ENCODE peak calls at places on chromosomes 6 and 20, in four cellular contexts. One of them, this sample, is unnamed. For H3K9me3, the result is how much of the 10 kb centered on the place peaks cover.

GRCh38 chr6:85490516-85491248 is 40.8 kb downstream of the NT5E start:
- DNase-seq in CD4-positive, alpha-beta T cell: no peak
- DNase-seq in PC-9: peak
- DNase-seq in A549: no peak
- DNase-seq in this sample: no peak

GRCh38 chr6:21751608-21752007 is 158.1 kb downstream of the SOX4 start:
- DNase-seq in CD4-positive, alpha-beta T cell: no peak
- DNase-seq in PC-9: no peak
- DNase-seq in A549: no peak
- DNase-seq in this sample: no peak

GRCh38 chr6:7621761-7622160 is 31.8 kb downstream of the SNRNP48 start:
- DNase-seq in CD4-positive, alpha-beta T cell: no peak
- DNase-seq in PC-9: no peak
- DNase-seq in A549: no peak
- DNase-seq in this sample: no peak

GRCh38 chr6:111423055-111423633 is 59.9 kb downstream of the REV3L start:
- DNase-seq in CD4-positive, alpha-beta T cell: no peak
- DNase-seq in PC-9: no peak
- DNase-seq in A549: no peak
- DNase-seq in this sample: no peak

GRCh38 chr6:1703091-1703855 is 93.6 kb downstream of the FOXC1 start:
- DNase-seq in CD4-positive, alpha-beta T cell: no peak
- DNase-seq in PC-9: no peak
- DNase-seq in A549: no peak
- DNase-seq in this sample: no peak

GRCh38 chr20:1537731-1538058 is 19.8 kb downstream of the SIRPD start:
- DNase-seq in CD4-positive, alpha-beta T cell: no peak
- DNase-seq in PC-9: no peak
- DNase-seq in A549: no peak
- DNase-seq in this sample: peak

GRCh38 chr6:109465772-109466171 is 10.2 kb upstream of the MICAL1 start:
- DNase-seq in CD4-positive, alpha-beta T cell: no peak
- DNase-seq in PC-9: no peak
- DNase-seq in A549: no peak
- DNase-seq in this sample: peak

GRCh38 chr20:44566018-44566417 is 16.4 kb upstream of the PKIG start:
- DNase-seq in CD4-positive, alpha-beta T cell: no peak
- DNase-seq in PC-9: peak
- DNase-seq in A549: no peak
- DNase-seq in this sample: no peak

GRCh38 chr6:39327516-39327915 is 5.0 kb upstream of the KCNK16 start:
- DNase-seq in CD4-positive, alpha-beta T cell: no peak
- DNase-seq in PC-9: no peak
- DNase-seq in A549: no peak
- DNase-seq in this sample: no peak

GRCh38 chr6:105872244-105872643 is 213.9 kb upstream of the PRDM1 start:
- DNase-seq in CD4-positive, alpha-beta T cell: no peak
- DNase-seq in PC-9: no peak
- DNase-seq in A549: peak
- DNase-seq in this sample: peak

GRCh38 chr6:163282672-163283071 is 131.8 kb upstream of the QKI start:
- DNase-seq in CD4-positive, alpha-beta T cell: no peak
- DNase-seq in PC-9: no peak
- DNase-seq in A549: no peak
- DNase-seq in this sample: no peak

GRCh38 chr6:124854338-124854922 is 107.8 kb upstream of the RNF217 start:
- DNase-seq in CD4-positive, alpha-beta T cell: no peak
- DNase-seq in PC-9: no peak
- DNase-seq in A549: no peak
- DNase-seq in this sample: no peak

GRCh38 chr6:155085582-155086253 is 90.6 kb downstream of the TIAM2 start:
- DNase-seq in CD4-positive, alpha-beta T cell: no peak
- DNase-seq in PC-9: peak
- DNase-seq in A549: peak
- DNase-seq in this sample: no peak

GRCh38 chr6:16505711-16506362 is 255.4 kb downstream of the ATXN1 start:
- DNase-seq in CD4-positive, alpha-beta T cell: no peak
- DNase-seq in PC-9: no peak
- DNase-seq in A549: no peak
- DNase-seq in this sample: no peak

GRCh38 chr6:150142657-150143501 is at the start of gene PPP1R14C:
- DNase-seq in CD4-positive, alpha-beta T cell: no peak
- DNase-seq in PC-9: no peak
- DNase-seq in A549: no peak
- DNase-seq in this sample: peak

GRCh38 chr20:50645253-50646068 is 45.9 kb downstream of the RIPOR3 start:
- DNase-seq in CD4-positive, alpha-beta T cell: no peak
- DNase-seq in PC-9: peak
- DNase-seq in A549: peak
- DNase-seq in this sample: peak

GRCh38 chr6:146287691-146288369 is 255.8 kb upstream of the RAB32 start:
- DNase-seq in CD4-positive, alpha-beta T cell: no peak
- DNase-seq in PC-9: no peak
- DNase-seq in A549: no peak
- DNase-seq in this sample: no peak

GRCh38 chr6:142946181-142946923 is 1.4 kb upstream of the HIVEP2 start:
- DNase-seq in CD4-positive, alpha-beta T cell: peak
- DNase-seq in PC-9: peak
- DNase-seq in A549: peak
- DNase-seq in this sample: peak

GRCh38 chr6:142943746-142944125 is 1.2 kb downstream of the HIVEP2 start:
- DNase-seq in CD4-positive, alpha-beta T cell: peak
- DNase-seq in PC-9: no peak
- DNase-seq in A549: peak
- DNase-seq in this sample: no peak

GRCh38 chr6:142944126-142945066 is 580 bp downstream of the HIVEP2 start:
- DNase-seq in CD4-positive, alpha-beta T cell: peak
- DNase-seq in PC-9: peak
- DNase-seq in A549: peak
- DNase-seq in this sample: peak

GRCh38 chr6:142945446-142946180 is 637 bp upstream of the HIVEP2 start:
- DNase-seq in CD4-positive, alpha-beta T cell: peak
- DNase-seq in PC-9: no peak
- DNase-seq in A549: peak
- DNase-seq in this sample: peak

GRCh38 chr6:142945071-142945445 is at the start of gene HIVEP2:
- DNase-seq in CD4-positive, alpha-beta T cell: peak
- DNase-seq in PC-9: peak
- DNase-seq in A549: peak
- DNase-seq in this sample: peak
- H3K9me3 ChIP-seq in CD4-positive, alpha-beta T cell: under half
- H3K9me3 ChIP-seq in PC-9: under half
- H3K9me3 ChIP-seq in A549: under half
- H3K9me3 ChIP-seq in this sample: under half

GRCh38 chr6:140537211-140537610 is 1162.8 kb upstream of the CITED2 start:
- DNase-seq in CD4-positive, alpha-beta T cell: no peak
- DNase-seq in PC-9: no peak
- DNase-seq in A549: peak
- DNase-seq in this sample: no peak
- H3K9me3 ChIP-seq in CD4-positive, alpha-beta T cell: under half
- H3K9me3 ChIP-seq in PC-9: under half
- H3K9me3 ChIP-seq in A549: under half
- H3K9me3 ChIP-seq in this sample: under half

DNA sequence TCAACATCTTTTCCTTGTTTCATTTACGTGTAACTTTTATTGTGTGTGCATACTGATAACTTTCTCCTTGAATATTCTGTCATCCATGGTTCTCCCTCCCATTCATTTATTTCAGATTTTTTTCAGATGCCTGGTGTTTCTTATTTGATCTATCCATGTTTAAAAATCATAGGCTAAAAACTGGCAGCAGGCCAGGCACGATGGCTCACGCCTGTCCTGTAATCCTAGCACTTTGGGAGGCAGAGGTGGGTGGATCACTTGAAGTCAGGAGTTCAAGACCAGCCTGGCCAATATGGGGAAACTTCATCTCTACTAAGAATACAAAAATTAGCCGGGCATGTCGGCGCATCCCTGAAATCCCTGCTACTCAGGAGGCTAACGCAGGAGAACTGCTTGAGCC is 31.1 kb downstream of the ABT1 start:
- DNase-seq in CD4-positive, alpha-beta T cell: no peak
- DNase-seq in PC-9: no peak
- DNase-seq in A549: no peak
- DNase-seq in this sample: no peak
- H3K9me3 ChIP-seq in CD4-positive, alpha-beta T cell: under half
- H3K9me3 ChIP-seq in PC-9: under half
- H3K9me3 ChIP-seq in A549: under half
- H3K9me3 ChIP-seq in this sample: under half

GRCh38 chr6:12029979-12030737 is 18.0 kb downstream of the HIVEP1 start:
- DNase-seq in CD4-positive, alpha-beta T cell: no peak
- DNase-seq in PC-9: no peak
- DNase-seq in A549: no peak
- DNase-seq in this sample: no peak
- H3K9me3 ChIP-seq in CD4-positive, alpha-beta T cell: under half
- H3K9me3 ChIP-seq in PC-9: under half
- H3K9me3 ChIP-seq in A549: under half
- H3K9me3 ChIP-seq in this sample: under half

DNA sequence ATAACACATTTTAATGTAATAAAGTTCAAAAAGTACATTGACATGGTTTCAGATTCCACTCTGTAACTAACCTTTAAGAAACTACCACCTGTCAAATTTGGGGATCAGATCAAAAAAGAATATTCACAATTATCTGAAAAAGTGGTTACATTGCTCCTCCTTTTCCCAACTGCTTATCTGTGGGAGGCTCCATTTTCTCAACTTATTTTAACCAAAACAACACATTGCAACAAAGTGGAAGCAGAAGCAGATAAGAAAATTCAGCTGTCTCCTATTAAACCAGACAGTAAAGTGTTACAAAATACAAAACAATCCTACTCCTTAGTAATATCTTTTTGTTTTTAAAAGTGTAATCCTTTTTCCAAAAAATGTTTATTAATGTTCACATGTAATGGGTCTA is 61.4 kb downstream of the PDSS2 start:
- DNase-seq in CD4-positive, alpha-beta T cell: no peak
- DNase-seq in PC-9: no peak
- DNase-seq in A549: no peak
- DNase-seq in this sample: no peak
- H3K9me3 ChIP-seq in CD4-positive, alpha-beta T cell: under half
- H3K9me3 ChIP-seq in PC-9: under half
- H3K9me3 ChIP-seq in A549: under half
- H3K9me3 ChIP-seq in this sample: under half

DNA sequence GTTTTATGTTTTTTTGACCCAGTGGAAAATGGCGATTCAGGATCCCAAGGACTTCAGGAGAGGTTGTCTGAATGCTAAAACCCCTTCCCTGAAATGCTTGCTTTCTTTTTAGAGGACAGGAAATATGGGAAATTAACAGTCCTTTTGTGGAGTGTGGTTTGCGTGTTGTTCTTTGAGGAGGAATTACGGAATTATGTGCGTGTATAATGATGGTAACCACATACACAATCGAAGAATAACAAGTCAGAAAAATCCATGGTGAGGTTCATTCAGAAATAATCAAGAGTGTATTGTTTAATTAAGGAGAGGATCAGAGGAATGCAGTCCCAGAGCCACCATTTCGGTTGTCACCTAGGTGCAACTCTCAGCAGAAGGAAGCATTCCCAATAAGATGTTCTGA is 73.2 kb downstream of the PHACTR3 start:
- DNase-seq in CD4-positive, alpha-beta T cell: no peak
- DNase-seq in PC-9: no peak
- DNase-seq in A549: no peak
- DNase-seq in this sample: no peak
- H3K9me3 ChIP-seq in CD4-positive, alpha-beta T cell: under half
- H3K9me3 ChIP-seq in PC-9: under half
- H3K9me3 ChIP-seq in A549: under half
- H3K9me3 ChIP-seq in this sample: under half

GRCh38 chr6:169956580-169956979 is 205.2 kb downstream of the ERMARD start:
- DNase-seq in CD4-positive, alpha-beta T cell: peak
- DNase-seq in PC-9: no peak
- DNase-seq in A549: no peak
- DNase-seq in this sample: no peak

GRCh38 chr6:169958510-169958909 is 207.1 kb downstream of the ERMARD start:
- DNase-seq in CD4-positive, alpha-beta T cell: no peak
- DNase-seq in PC-9: no peak
- DNase-seq in A549: no peak
- DNase-seq in this sample: no peak

GRCh38 chr6:169955796-169956493 is 204.5 kb downstream of the ERMARD start:
- DNase-seq in CD4-positive, alpha-beta T cell: peak
- DNase-seq in PC-9: no peak
- DNase-seq in A549: no peak
- DNase-seq in this sample: no peak

GRCh38 chr6:169959129-169960002 is 207.9 kb downstream of the ERMARD start:
- DNase-seq in CD4-positive, alpha-beta T cell: peak
- DNase-seq in PC-9: no peak
- DNase-seq in A549: no peak
- DNase-seq in this sample: peak

GRCh38 chr6:169957351-169957963 is 206.0 kb downstream of the ERMARD start:
- DNase-seq in CD4-positive, alpha-beta T cell: peak
- DNase-seq in PC-9: no peak
- DNase-seq in A549: no peak
- DNase-seq in this sample: no peak
- H3K9me3 ChIP-seq in CD4-positive, alpha-beta T cell: under half
- H3K9me3 ChIP-seq in PC-9: under half
- H3K9me3 ChIP-seq in A549: under half
- H3K9me3 ChIP-seq in this sample: under half

This sample was measured in lower lobe of right lung.